ENCODE peak calls at places on chromosomes 3 and 15, in five cellular contexts. One of them, this sample, is unnamed.

GRCh38 chr3:49724586-49724985 is 835 bp upstream of the GMPPB start:
- DNase-seq in ovary: peak
- DNase-seq in mammary epithelial cell: no peak
- DNase-seq in GM06990: no peak
- DNase-seq in left ventricle myocardium inferior: peak
- DNase-seq in this sample: no peak

GRCh38 chr3:70992131-70992530 is 591.4 kb downstream of the FOXP1 start:
- DNase-seq in ovary: no peak
- DNase-seq in mammary epithelial cell: no peak
- DNase-seq in GM06990: no peak
- DNase-seq in left ventricle myocardium inferior: no peak
- DNase-seq in this sample: no peak

GRCh38 chr3:58835075-58835474 is 168.5 kb upstream of the FAM3D start:
- DNase-seq in ovary: no peak
- DNase-seq in mammary epithelial cell: peak
- DNase-seq in GM06990: no peak
- DNase-seq in left ventricle myocardium inferior: no peak
- DNase-seq in this sample: no peak

GRCh38 chr15:73906346-73907017 is 19.8 kb upstream of the LOXL1 start:
- DNase-seq in ovary: no peak
- DNase-seq in mammary epithelial cell: no peak
- DNase-seq in GM06990: no peak
- DNase-seq in left ventricle myocardium inferior: no peak
- DNase-seq in this sample: no peak

GRCh38 chr15:100043069-100043641 is 298.6 kb downstream of the ADAMTS17 start:
- DNase-seq in ovary: peak
- DNase-seq in mammary epithelial cell: peak
- DNase-seq in GM06990: no peak
- DNase-seq in left ventricle myocardium inferior: no peak
- DNase-seq in this sample: peak

GRCh38 chr3:56303508-56303907 is 164.8 kb downstream of the ERC2 start:
- DNase-seq in ovary: no peak
- DNase-seq in mammary epithelial cell: no peak
- DNase-seq in GM06990: peak
- DNase-seq in left ventricle myocardium inferior: no peak
- DNase-seq in this sample: no peak

GRCh38 chr15:80898040-80898439 is 91.6 kb downstream of the MESD start:
- DNase-seq in ovary: no peak
- DNase-seq in mammary epithelial cell: no peak
- DNase-seq in GM06990: no peak
- DNase-seq in left ventricle myocardium inferior: no peak
- DNase-seq in this sample: no peak

GRCh38 chr3:183244219-183244618 is 8.8 kb upstream of the B3GNT5 start:
- DNase-seq in ovary: no peak
- DNase-seq in mammary epithelial cell: peak
- DNase-seq in GM06990: no peak
- DNase-seq in left ventricle myocardium inferior: peak
- DNase-seq in this sample: no peak

GRCh38 chr15:75145027-75145841 is 56.4 kb upstream of the C15orf39 start:
- DNase-seq in ovary: no peak
- DNase-seq in mammary epithelial cell: no peak
- DNase-seq in GM06990: no peak
- DNase-seq in left ventricle myocardium inferior: no peak
- DNase-seq in this sample: no peak

GRCh38 chr3:193214445-193214844 is 26.6 kb upstream of the PLAAT1 start:
- DNase-seq in ovary: no peak
- DNase-seq in mammary epithelial cell: no peak
- DNase-seq in GM06990: no peak
- DNase-seq in left ventricle myocardium inferior: no peak
- DNase-seq in this sample: no peak

GRCh38 chr15:56244811-56245576 is 1.3 kb upstream of the RFX7 start:
- DNase-seq in ovary: peak
- DNase-seq in mammary epithelial cell: no peak
- DNase-seq in GM06990: peak
- DNase-seq in left ventricle myocardium inferior: no peak
- DNase-seq in this sample: no peak

GRCh38 chr15:56261854-56262509 is 18.3 kb upstream of the RFX7 start:
- DNase-seq in ovary: no peak
- DNase-seq in mammary epithelial cell: peak
- DNase-seq in GM06990: no peak
- DNase-seq in left ventricle myocardium inferior: no peak
- DNase-seq in this sample: no peak

GRCh38 chr3:191982481-191982880 is 521.5 kb downstream of the PYDC2 start:
- DNase-seq in ovary: no peak
- DNase-seq in mammary epithelial cell: no peak
- DNase-seq in GM06990: no peak
- DNase-seq in left ventricle myocardium inferior: no peak
- DNase-seq in this sample: no peak

GRCh38 chr3:45095916-45096526 is 50.2 kb downstream of the CDCP1 start:
- DNase-seq in ovary: peak
- DNase-seq in mammary epithelial cell: no peak
- DNase-seq in GM06990: no peak
- DNase-seq in left ventricle myocardium inferior: no peak
- DNase-seq in this sample: no peak

GRCh38 chr15:42151012-42151615 is 5.3 kb downstream of the PLA2G4F start:
- DNase-seq in ovary: no peak
- DNase-seq in mammary epithelial cell: no peak
- DNase-seq in GM06990: no peak
- DNase-seq in left ventricle myocardium inferior: no peak
- DNase-seq in this sample: no peak

GRCh38 chr3:99866167-99866810 is 48.6 kb downstream of the CMSS1 start:
- DNase-seq in ovary: no peak
- DNase-seq in mammary epithelial cell: peak
- DNase-seq in GM06990: no peak
- DNase-seq in left ventricle myocardium inferior: no peak
- DNase-seq in this sample: peak

GRCh38 chr15:68487087-68487843 is 55.3 kb upstream of the ITGA11 start:
- DNase-seq in ovary: no peak
- DNase-seq in mammary epithelial cell: peak
- DNase-seq in GM06990: no peak
- DNase-seq in left ventricle myocardium inferior: no peak
- DNase-seq in this sample: peak

GRCh38 chr3:141305436-141305835 is 62.9 kb upstream of the ZBTB38 start:
- DNase-seq in ovary: no peak
- DNase-seq in mammary epithelial cell: peak
- DNase-seq in GM06990: no peak
- DNase-seq in left ventricle myocardium inferior: no peak
- DNase-seq in this sample: no peak

GRCh38 chr3:39088456-39088855 is 19.0 kb downstream of the GORASP1 start:
- DNase-seq in ovary: no peak
- DNase-seq in mammary epithelial cell: no peak
- DNase-seq in GM06990: no peak
- DNase-seq in left ventricle myocardium inferior: no peak
- DNase-seq in this sample: no peak

GRCh38 chr3:120928991-120929390 is 21.0 kb downstream of the STXBP5L start:
- DNase-seq in ovary: no peak
- DNase-seq in mammary epithelial cell: peak
- DNase-seq in GM06990: no peak
- DNase-seq in left ventricle myocardium inferior: no peak
- DNase-seq in this sample: no peak

GRCh38 chr15:100879461-100880138 is at the start of gene ALDH1A3:
- DNase-seq in ovary: peak
- DNase-seq in mammary epithelial cell: peak
- DNase-seq in GM06990: peak
- DNase-seq in left ventricle myocardium inferior: peak
- DNase-seq in this sample: no peak

DNA sequence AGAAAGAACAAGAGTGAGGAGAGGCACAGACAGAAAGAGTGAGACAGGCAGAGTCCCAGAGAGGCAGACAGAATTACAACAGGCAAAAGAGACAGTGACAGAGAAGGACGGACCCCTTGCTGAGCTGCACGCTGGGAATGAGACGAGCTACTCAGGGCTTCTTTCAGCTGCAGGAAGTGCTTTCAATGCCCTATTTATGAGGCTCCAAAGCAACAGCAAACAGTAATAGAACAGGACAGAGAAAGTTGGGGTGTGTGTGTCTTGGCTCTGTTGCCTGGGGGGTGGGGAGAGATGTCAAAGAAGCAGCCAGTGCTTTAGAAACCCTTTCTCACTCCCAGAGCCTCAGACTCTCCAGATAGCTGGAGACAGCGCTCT is 502 bp upstream of the TIMP4 start:
- DNase-seq in ovary: no peak
- DNase-seq in mammary epithelial cell: no peak
- DNase-seq in GM06990: no peak
- DNase-seq in left ventricle myocardium inferior: no peak
- DNase-seq in this sample: no peak
- H3K4me3 ChIP-seq in ovary: no peak
- H3K4me3 ChIP-seq in mammary epithelial cell: no peak
- H3K4me3 ChIP-seq in GM06990: no peak
- H3K4me3 ChIP-seq in left ventricle myocardium inferior: peak
- H3K4me3 ChIP-seq in this sample: no peak

GRCh38 chr3:126082334-126083137 is 1.4 kb downstream of the SLC41A3 start:
- DNase-seq in ovary: no peak
- DNase-seq in mammary epithelial cell: no peak
- DNase-seq in GM06990: no peak
- DNase-seq in left ventricle myocardium inferior: no peak
- DNase-seq in this sample: no peak
- H3K4me3 ChIP-seq in ovary: no peak
- H3K4me3 ChIP-seq in mammary epithelial cell: no peak
- H3K4me3 ChIP-seq in GM06990: peak
- H3K4me3 ChIP-seq in left ventricle myocardium inferior: peak
- H3K4me3 ChIP-seq in this sample: no peak

GRCh38 chr3:197295871-197296270 is 2.5 kb downstream of the DLG1 start:
- DNase-seq in ovary: no peak
- DNase-seq in mammary epithelial cell: no peak
- DNase-seq in GM06990: peak
- DNase-seq in left ventricle myocardium inferior: no peak
- DNase-seq in this sample: no peak

GRCh38 chr3:197293605-197294237 is 4.7 kb downstream of the DLG1 start:
- DNase-seq in ovary: no peak
- DNase-seq in mammary epithelial cell: no peak
- DNase-seq in GM06990: no peak
- DNase-seq in left ventricle myocardium inferior: no peak
- DNase-seq in this sample: no peak

GRCh38 chr3:197289726-197290125 is 8.7 kb downstream of the DLG1 start:
- DNase-seq in ovary: no peak
- DNase-seq in mammary epithelial cell: peak
- DNase-seq in GM06990: no peak
- DNase-seq in left ventricle myocardium inferior: no peak
- DNase-seq in this sample: no peak

GRCh38 chr3:197297020-197297419 is 1.4 kb downstream of the DLG1 start:
- DNase-seq in ovary: no peak
- DNase-seq in mammary epithelial cell: peak
- DNase-seq in GM06990: no peak
- DNase-seq in left ventricle myocardium inferior: no peak
- DNase-seq in this sample: no peak

GRCh38 chr3:197292083-197293042 is 6.0 kb downstream of the DLG1 start:
- DNase-seq in ovary: no peak
- DNase-seq in mammary epithelial cell: no peak
- DNase-seq in GM06990: no peak
- DNase-seq in left ventricle myocardium inferior: no peak
- DNase-seq in this sample: no peak
- H3K4me3 ChIP-seq in ovary: no peak
- H3K4me3 ChIP-seq in mammary epithelial cell: no peak
- H3K4me3 ChIP-seq in GM06990: no peak
- H3K4me3 ChIP-seq in left ventricle myocardium inferior: no peak
- H3K4me3 ChIP-seq in this sample: no peak

DNA sequence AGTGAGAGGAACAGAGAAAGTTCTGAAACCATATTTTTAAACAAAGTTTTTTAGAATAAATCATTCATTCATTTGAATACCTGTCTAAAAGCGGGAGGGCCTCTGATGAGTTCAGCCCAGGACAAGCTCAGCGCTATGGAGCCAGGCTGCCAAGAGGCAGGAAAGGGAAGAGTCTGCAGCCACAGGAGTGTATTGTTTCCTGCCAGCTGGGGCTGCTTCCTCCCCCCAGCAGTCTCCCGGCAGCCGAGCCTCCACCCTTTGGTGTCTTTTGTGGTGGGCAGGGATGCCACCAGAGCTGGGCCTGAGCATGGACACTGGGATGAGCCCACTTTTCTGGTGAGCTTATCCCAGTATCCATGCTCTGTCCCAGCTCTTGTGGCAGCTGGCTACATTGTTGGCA is 199.5 kb upstream of the TPRG1 start:
- DNase-seq in ovary: no peak
- DNase-seq in mammary epithelial cell: no peak
- DNase-seq in GM06990: no peak
- DNase-seq in left ventricle myocardium inferior: no peak
- DNase-seq in this sample: no peak
- H3K4me3 ChIP-seq in ovary: no peak
- H3K4me3 ChIP-seq in mammary epithelial cell: no peak
- H3K4me3 ChIP-seq in GM06990: no peak
- H3K4me3 ChIP-seq in left ventricle myocardium inferior: no peak
- H3K4me3 ChIP-seq in this sample: no peak

GRCh38 chr3:133804896-133805295 is 719 bp upstream of the SRPRB start:
- DNase-seq in ovary: no peak
- DNase-seq in mammary epithelial cell: no peak
- DNase-seq in GM06990: no peak
- DNase-seq in left ventricle myocardium inferior: no peak
- DNase-seq in this sample: no peak
- H3K4me3 ChIP-seq in ovary: peak
- H3K4me3 ChIP-seq in mammary epithelial cell: no peak
- H3K4me3 ChIP-seq in GM06990: peak
- H3K4me3 ChIP-seq in left ventricle myocardium inferior: peak
- H3K4me3 ChIP-seq in this sample: no peak

This sample was measured in BJ.